ENCODE peak calls at places on chromosomes 2 and 18, in five cellular contexts. F is stimulated activated CD4-positive, alpha-beta T cell treated with anti-CD3 and anti-CD28 coated beads, Interleukin-4, amount 100 ng/mL, for 4 hours; X is T1000; Z is stromal cell of bone marrow; T is ACHN. N is an unnamed sample.

GRCh38 chr18:78796693-78797455 is 182.7 kb upstream of the SALL3 start:
- DNase-seq in X (no peak), Z (no peak), F (no peak), T (no peak), N (no peak)

GRCh38 chr2:112020561-112020960 is 34.5 kb upstream of the TMEM87B start:
- DNase-seq in T (no peak), Z (no peak), F (no peak), X (no peak), N (peak)

GRCh38 chr2:53476800-53477199 is 290.8 kb upstream of the CHAC2 start:
- DNase-seq in Z (no peak), F (no peak), T (no peak), X (no peak), N (no peak)

GRCh38 chr2:201600906-201601305 is 42.4 kb downstream of the TMEM237 start:
- DNase-seq in Z (no peak), X (no peak), F (no peak), T (no peak), N (no peak)

GRCh38 chr2:224948859-224949258 is 93.4 kb downstream of the DOCK10 start:
- DNase-seq in T (no peak), Z (no peak), X (no peak), F (no peak), N (no peak)

GRCh38 chr2:116776556-116776955 is 1037.9 kb upstream of the DDX18 start:
- DNase-seq in X (no peak), T (no peak), F (no peak), Z (no peak), N (no peak)

GRCh38 chr2:70964596-70965386 is 13.6 kb upstream of the ANKRD53 start:
- DNase-seq in T (peak), Z (no peak), X (no peak), F (peak), N (peak)

GRCh38 chr18:52408800-52409302 is 68.9 kb downstream of the DCC start:
- DNase-seq in Z (no peak), X (no peak), F (no peak), T (no peak), N (no peak)

GRCh38 chr18:7369006-7369405 is 138.1 kb downstream of the LRRC30 start:
- DNase-seq in X (no peak), T (no peak), F (no peak), Z (no peak), N (no peak)

GRCh38 chr18:25284861-25285574 is 66.9 kb downstream of the ZNF521 start:
- DNase-seq in Z (peak), X (no peak), F (no peak), T (no peak), N (no peak)

N was measured in HuH-7.